ENCODE peak calls at places on chromosome 20, in five cellular contexts. Z, W, F, S and K are unnamed samples. For H3K4me1, the result is how much of the 10 kb centered on the place peaks cover.

GRCh38 chr20:60467771-60468170 is 509.5 kb downstream of the CDH26 start:
- DNase-seq in Z (no peak), W (no peak), F (no peak), S (no peak), K (no peak)

GRCh38 chr20:17646901-17647301 is 35.1 kb downstream of the RRBP1 start:
- DNase-seq in Z (no peak), W (no peak), F (no peak), S (no peak), K (no peak)

GRCh38 chr20:40110241-40110910 is 578.7 kb downstream of the MAFB start:
- DNase-seq in Z (no peak), W (no peak), F (no peak), S (no peak), K (no peak)

GRCh38 chr20:63342561-63343459 is 18.3 kb downstream of the CHRNA4 start:
- DNase-seq in Z (no peak), W (peak), F (no peak), S (no peak), K (no peak)

GRCh38 chr20:41027872-41028358 is 707 bp upstream of the TOP1 start:
- DNase-seq in Z (no peak), W (no peak), F (no peak), S (no peak), K (no peak)

GRCh38 chr20:41466836-41467619 is 100.4 kb upstream of the EMILIN3 start:
- DNase-seq in Z (no peak), W (no peak), F (no peak), S (no peak), K (no peak)

GRCh38 chr20:60236613-60237012 is 278.4 kb downstream of the CDH26 start:
- DNase-seq in Z (no peak), W (no peak), F (peak), S (no peak), K (no peak)

GRCh38 chr20:37239026-37239451 is 22.6 kb downstream of the GHRH start:
- DNase-seq in Z (peak), W (no peak), F (peak), S (no peak), K (no peak)

GRCh38 chr20:24148372-24148771 is 159.8 kb upstream of the GGTLC1 start:
- DNase-seq in Z (no peak), W (no peak), F (no peak), S (no peak), K (no peak)

GRCh38 chr20:62668441-62669027 is 26.2 kb downstream of the SLCO4A1 start:
- DNase-seq in Z (peak), W (peak), F (peak), S (peak), K (peak)

GRCh38 chr20:37319120-37319717 is 26.7 kb upstream of the SRC start:
- DNase-seq in Z (peak), W (no peak), F (peak), S (peak), K (peak)

GRCh38 chr20:39800548-39800947 is 838.4 kb downstream of the DHX35 start:
- DNase-seq in Z (peak), W (no peak), F (peak), S (peak), K (no peak)

GRCh38 chr20:51804754-51805153 is 2.4 kb upstream of the SALL4 start:
- DNase-seq in Z (no peak), W (no peak), F (no peak), S (no peak), K (peak)

GRCh38 chr20:18541741-18542140 is 25.5 kb upstream of the SMIM26 start:
- DNase-seq in Z (no peak), W (peak), F (no peak), S (peak), K (no peak)

GRCh38 chr20:20549267-20549612 is 163.2 kb downstream of the RALGAPA2 start:
- DNase-seq in Z (no peak), W (peak), F (no peak), S (no peak), K (no peak)

GRCh38 chr20:59006864-59007757 is at the start of gene CTSZ:
- DNase-seq in Z (peak), W (peak), F (no peak), S (peak), K (peak)

GRCh38 chr20:35304956-35305355 is 12.7 kb upstream of the FAM83C start:
- DNase-seq in Z (no peak), W (no peak), F (no peak), S (no peak), K (no peak)

GRCh38 chr20:3890410-3890751 is 1.2 kb downstream of the PANK2 start:
- DNase-seq in Z (peak), W (peak), F (peak), S (peak), K (no peak)

GRCh38 chr20:8795404-8795803 is 273.5 kb upstream of the PLCB4 start:
- DNase-seq in Z (no peak), W (no peak), F (no peak), S (no peak), K (no peak)

GRCh38 chr20:29878281-29878741 is 1379.2 kb upstream of the DEFB115 start:
- DNase-seq in Z (no peak), W (peak), F (no peak), S (peak), K (no peak)

GRCh38 chr20:60008130-60008808 is 50.0 kb downstream of the CDH26 start:
- DNase-seq in Z (no peak), W (no peak), F (no peak), S (no peak), K (no peak)

GRCh38 chr20:33933469-33933909 is 60.2 kb upstream of the RALY start:
- DNase-seq in Z (peak), W (peak), F (peak), S (peak), K (peak)

GRCh38 chr20:62028384-62028783 is 37.3 kb downstream of the TAF4 start:
- DNase-seq in Z (no peak), W (no peak), F (no peak), S (no peak), K (no peak)

GRCh38 chr20:44134897-44135810 is 51.8 kb downstream of the JPH2 start:
- DNase-seq in Z (no peak), W (no peak), F (no peak), S (peak), K (no peak)

DNA sequence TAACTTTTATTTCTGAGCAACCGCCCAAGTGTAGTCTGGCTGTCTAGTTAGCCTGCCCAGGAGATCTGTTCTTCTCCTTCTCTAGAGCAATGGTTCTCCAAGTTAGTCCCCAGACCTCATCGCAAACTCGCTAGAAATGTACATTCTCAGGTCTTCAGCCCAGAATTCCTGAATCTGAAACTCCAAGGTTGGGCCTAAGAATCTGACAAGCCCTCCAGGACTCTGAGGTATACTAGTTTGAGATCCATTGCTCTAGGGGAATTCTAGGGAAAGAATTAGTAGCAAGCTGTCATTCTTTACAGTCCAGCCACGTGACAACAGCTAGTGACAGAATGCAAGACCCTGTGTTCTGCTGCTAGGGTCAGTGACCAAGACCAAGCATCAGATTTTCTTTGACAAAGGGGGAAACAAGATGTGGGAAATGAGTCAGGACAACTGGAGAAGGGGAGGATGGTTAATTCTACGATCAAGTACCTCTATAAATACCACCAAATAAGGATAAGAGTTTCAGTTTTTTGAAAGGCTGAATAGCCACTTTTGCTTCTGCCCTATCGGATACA is 5.8 kb downstream of the UBE2V1 start:
- DNase-seq in Z (no peak), W (no peak), F (no peak), S (no peak), K (no peak)
- H3K4me1 ChIP-seq in Z (under half), W (half or more), F (under half), S (half or more), K (under half)

DNA sequence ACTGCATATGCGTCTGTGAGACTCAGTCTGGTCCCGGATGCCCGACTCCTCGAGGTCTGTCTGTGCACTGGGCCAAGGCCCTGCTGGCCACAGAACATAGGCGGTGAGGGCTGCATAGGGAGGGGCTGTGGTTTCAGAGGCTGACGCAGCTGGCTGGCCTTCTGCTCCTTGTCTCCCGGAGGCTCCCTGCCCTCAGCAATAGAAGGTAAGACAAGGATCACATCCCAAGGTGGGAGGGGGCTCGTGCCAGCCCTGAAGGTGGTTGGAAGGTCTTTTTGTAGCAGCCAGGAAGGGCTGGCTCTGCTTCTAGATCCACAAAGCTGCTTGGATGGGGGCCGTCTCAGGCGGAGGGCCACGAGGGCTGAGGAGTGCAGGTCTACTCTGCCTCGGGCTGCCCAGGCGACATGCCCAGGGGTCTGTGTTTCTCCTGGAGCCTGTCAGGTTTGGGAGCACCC is 239.8 kb upstream of the SULF2 start:
- DNase-seq in Z (peak), W (peak), F (peak), S (peak), K (peak)
- H3K9ac ChIP-seq in Z (peak), W (peak), F (peak), S (peak), K (no peak)

GRCh38 chr20:10537850-10538480 is 102.9 kb downstream of the SLX4IP start:
- DNase-seq in Z (no peak), W (peak), F (peak), S (peak), K (no peak)

GRCh38 chr20:10536531-10536930 is 101.4 kb downstream of the SLX4IP start:
- DNase-seq in Z (no peak), W (peak), F (peak), S (no peak), K (peak)

GRCh38 chr20:10539818-10540553 is 104.9 kb downstream of the SLX4IP start:
- DNase-seq in Z (no peak), W (no peak), F (no peak), S (no peak), K (no peak)

GRCh38 chr20:10540636-10541493 is 105.8 kb downstream of the SLX4IP start:
- DNase-seq in Z (peak), W (peak), F (peak), S (peak), K (peak)

DNA sequence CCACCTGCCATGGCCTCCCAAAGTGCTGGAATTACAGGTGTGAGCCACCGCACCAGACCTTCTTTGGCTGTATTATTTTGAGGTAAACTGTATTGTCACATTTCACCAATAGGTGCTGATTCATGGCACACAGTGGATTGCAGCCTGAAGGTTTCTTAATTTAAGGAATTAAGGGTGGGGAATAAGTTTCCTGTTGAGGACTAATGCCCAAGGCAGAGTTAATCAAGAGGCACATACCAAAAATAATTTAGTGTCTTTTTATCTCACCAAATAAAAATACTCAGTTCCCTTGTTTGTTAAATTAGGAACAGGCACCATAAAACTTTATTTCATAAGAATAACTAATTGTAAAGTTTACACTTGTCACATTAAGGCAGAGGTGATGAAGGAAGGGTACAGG is 103.7 kb downstream of the SLX4IP start:
- DNase-seq in Z (no peak), W (no peak), F (no peak), S (no peak), K (no peak)
- H3K4me1 ChIP-seq in Z (under half), W (half or more), F (under half), S (under half), K (under half)

GRCh38 chr20:49526056-49526455 is 41.9 kb downstream of the PTGIS start:
- DNase-seq in Z (no peak), W (no peak), F (no peak), S (no peak), K (no peak)

GRCh38 chr20:49529470-49529869 is 38.5 kb downstream of the PTGIS start:
- DNase-seq in Z (no peak), W (peak), F (no peak), S (no peak), K (no peak)

GRCh38 chr20:49521356-49521755 is 38.9 kb upstream of the KCNB1 start:
- DNase-seq in Z (no peak), W (no peak), F (no peak), S (no peak), K (no peak)

GRCh38 chr20:49523767-49524360 is 41.4 kb upstream of the KCNB1 start:
- DNase-seq in Z (no peak), W (no peak), F (no peak), S (no peak), K (no peak)

DNA sequence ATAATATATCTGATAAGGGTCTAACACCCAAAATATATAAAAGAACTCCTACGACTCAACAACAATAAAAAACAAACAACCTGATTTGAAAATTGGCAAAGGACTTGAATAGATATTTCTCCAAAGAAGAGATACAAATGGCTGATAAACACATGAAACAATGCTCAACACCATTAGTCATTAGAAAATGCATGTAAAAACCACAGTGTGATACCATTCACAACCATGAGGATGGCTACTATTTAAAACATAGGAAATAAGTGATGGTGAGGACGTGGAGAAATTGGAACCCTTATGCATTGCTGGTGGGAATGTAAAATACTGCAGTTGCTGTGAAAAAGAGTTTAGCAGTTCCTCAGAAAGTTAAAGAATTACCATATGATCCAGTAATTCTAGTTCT is 41.4 kb downstream of the PTGIS start:
- DNase-seq in Z (no peak), W (no peak), F (no peak), S (no peak), K (no peak)
- H3K9ac ChIP-seq in Z (no peak), W (no peak), F (no peak), S (no peak), K (no peak)